ENCODE peak calls at places on chromosomes 7 and 10, in eight cellular contexts. Z, P, D, Q, V, M, U and E are unnamed samples.

GRCh38 chr10:36171546-36171945 is 529.5 kb upstream of the FZD8 start:
- DNase-seq in D (peak; percentile 13), Z (no peak), V (no peak), M (no peak), Q (no peak), P (no peak), U (no peak), E (peak; percentile 21)

GRCh38 chr10:49272251-49273081 is 26.5 kb upstream of the C10orf71 start:
- DNase-seq in Q (no peak), Z (peak; percentile 78), U (no peak), V (no peak), D (no peak), P (no peak), M (peak; percentile 29), E (no peak)

GRCh38 chr7:74587435-74588126 is 69.9 kb upstream of the GTF2I start:
- DNase-seq in Z (peak; percentile 89), V (peak; percentile 77), M (peak; percentile 92), P (peak; percentile 37), Q (peak; percentile 82), D (peak; percentile 93), U (peak; percentile 91), E (peak; percentile 94)

GRCh38 chr7:94115316-94115715 is 111.2 kb upstream of the BET1 start:
- DNase-seq in D (no peak), P (no peak), U (no peak), V (no peak), Q (no peak), Z (no peak), M (peak; percentile 32), E (peak; percentile 55)

GRCh38 chr10:50629495-50630122 is 5.9 kb upstream of the SGMS1 start:
- DNase-seq in M (no peak), D (no peak), Q (no peak), Z (no peak), V (no peak), P (no peak), U (no peak), E (no peak)

GRCh38 chr10:76576276-76576962 is 1061.2 kb downstream of the KCNMA1 start:
- DNase-seq in V (no peak), U (no peak), M (peak; percentile 60), P (peak; percentile 65), Q (no peak), D (no peak), Z (peak; percentile 27), E (peak; percentile 26)

GRCh38 chr7:102991077-102991539 is 78.3 kb downstream of the LRRC17 start:
- DNase-seq in Z (no peak), V (no peak), P (no peak), Q (no peak), U (no peak), D (no peak), M (no peak), E (peak; percentile 28)

GRCh38 chr10:94902570-94902969 is 35.9 kb upstream of the CYP2C9 start:
- DNase-seq in M (no peak), U (no peak), D (no peak), Z (no peak), V (no peak), Q (no peak), P (no peak), E (no peak)

GRCh38 chr7:114264029-114264428 is 150.6 kb upstream of the FOXP2 start:
- DNase-seq in M (no peak), D (no peak), Z (no peak), Q (no peak), P (no peak), U (no peak), V (no peak), E (no peak)

GRCh38 chr10:329361-330099 is 194.3 kb downstream of the ZMYND11 start:
- DNase-seq in Q (peak; percentile 88), P (peak; percentile 86), Z (peak; percentile 71), D (peak; percentile 11), M (peak; percentile 96), V (peak; percentile 88), U (peak; percentile 85), E (peak; percentile 94)

GRCh38 chr10:125158528-125159485 is 1.6 kb downstream of the CTBP2 start:
- DNase-seq in D (peak; percentile 64), P (no peak), U (peak; percentile 68), M (no peak), V (peak; percentile 74), Z (peak; percentile 72), Q (peak; percentile 82), E (peak; percentile 55)

GRCh38 chr10:131019696-131020095 is 291.8 kb downstream of the TCERG1L start:
- DNase-seq in V (no peak), P (no peak), M (no peak), U (no peak), Z (no peak), D (no peak), Q (no peak), E (no peak)

GRCh38 chr7:45701701-45702460 is 127.7 kb downstream of the ADCY1 start:
- DNase-seq in V (no peak), Q (peak; percentile 5), P (no peak), Z (no peak), U (no peak), M (no peak), D (no peak), E (no peak)

GRCh38 chr7:22565315-22565811 is 65.4 kb upstream of the STEAP1B start:
- DNase-seq in Q (no peak), Z (no peak), U (no peak), D (peak; percentile 23), V (no peak), P (peak; percentile 57), M (peak; percentile 45), E (peak; percentile 56)

GRCh38 chr10:61786728-61787127 is 114.8 kb upstream of the ARID5B start:
- DNase-seq in U (peak; percentile 24), M (peak; percentile 73), Z (no peak), P (peak; percentile 42), Q (no peak), D (no peak), V (no peak), E (peak; percentile 73)

GRCh38 chr10:43861966-43862751 is 213.5 kb upstream of the ZNF32 start:
- DNase-seq in Z (no peak), Q (no peak), U (no peak), D (no peak), V (no peak), P (peak; percentile 97), M (peak; percentile 74), E (peak; percentile 93)

GRCh38 chr7:101779267-101779666 is 38.2 kb upstream of the CUX1 start:
- DNase-seq in P (no peak), D (no peak), M (no peak), U (no peak), V (no peak), Z (no peak), Q (no peak), E (no peak)

GRCh38 chr10:84574101-84574500 is 245.7 kb downstream of the CCSER2 start:
- DNase-seq in D (no peak), Z (no peak), P (no peak), Q (no peak), U (no peak), M (peak; percentile 18), V (no peak), E (no peak)
- TF ChIP-seq CTCF in D (no peak), Z (no peak), P (peak; percentile 1), Q (no peak), U (no peak), M (peak; percentile 11), V (no peak), E (peak; percentile 7)

DNA sequence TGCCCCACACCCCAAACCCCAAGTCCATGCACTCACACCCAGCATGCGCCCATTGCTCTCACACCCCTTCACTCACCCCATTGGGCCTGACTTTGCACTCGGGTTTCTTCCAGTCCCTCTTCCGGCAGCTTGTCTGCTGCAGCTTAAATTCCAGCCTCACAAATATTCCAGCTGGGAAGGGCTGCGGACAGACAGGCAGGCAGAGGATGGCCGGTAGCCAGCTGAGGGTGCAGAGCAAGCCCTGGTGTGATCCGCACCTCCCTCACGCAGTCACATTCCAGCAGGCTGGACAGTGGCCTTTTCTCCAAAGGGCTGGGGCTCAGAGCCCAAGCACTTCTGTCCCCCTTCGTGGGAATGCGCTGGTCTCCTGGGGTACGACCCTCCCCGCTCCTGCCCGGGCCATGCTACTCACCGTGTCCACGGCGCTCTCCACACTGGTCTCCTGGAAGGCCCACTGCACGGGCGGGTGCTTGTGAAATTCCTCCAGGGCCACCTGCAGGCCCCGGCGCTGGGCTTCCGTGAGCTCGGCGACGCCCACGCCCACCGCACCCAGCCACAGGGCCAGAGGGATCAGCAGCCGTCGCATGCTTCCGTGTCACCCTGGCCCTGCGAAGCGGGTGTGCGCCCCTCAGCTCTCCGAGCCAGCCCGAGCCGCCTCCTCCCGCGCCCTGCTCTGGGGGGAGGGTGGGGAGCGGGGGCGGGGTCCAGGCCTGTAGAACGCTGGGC is 1.2 kb downstream of the RARRES2 start:
- DNase-seq in V (peak; percentile 76), D (peak; percentile 59), Q (peak; percentile 79), P (no peak), U (peak; percentile 72), M (no peak), Z (peak; percentile 62), E (peak; percentile 66)
- H3K4me3 ChIP-seq in V (peak overlapping the region; percentile 52), D (no peak overlapping the region), Q (peak overlapping the region; percentile 24), P (no peak overlapping the region), U (peak overlapping the region; percentile 84), M (no peak overlapping the region), Z (peak overlapping the region; percentile 53), E (peak overlapping the region; percentile 64)

GRCh38 chr7:30713397-30713796 is 31.1 kb upstream of the CRHR2 start:
- DNase-seq in D (no peak), Z (no peak), U (no peak), Q (no peak), P (no peak), V (no peak), M (no peak), E (peak; percentile 29)

GRCh38 chr7:30722671-30723070 is 29.3 kb upstream of the INMT start:
- DNase-seq in M (no peak), Z (no peak), P (no peak), V (no peak), Q (no peak), D (no peak), U (no peak), E (no peak)

GRCh38 chr7:30721211-30721610 is 30.7 kb upstream of the INMT start:
- DNase-seq in U (no peak), Q (no peak), Z (no peak), D (no peak), M (no peak), P (no peak), V (no peak), E (no peak)

DNA sequence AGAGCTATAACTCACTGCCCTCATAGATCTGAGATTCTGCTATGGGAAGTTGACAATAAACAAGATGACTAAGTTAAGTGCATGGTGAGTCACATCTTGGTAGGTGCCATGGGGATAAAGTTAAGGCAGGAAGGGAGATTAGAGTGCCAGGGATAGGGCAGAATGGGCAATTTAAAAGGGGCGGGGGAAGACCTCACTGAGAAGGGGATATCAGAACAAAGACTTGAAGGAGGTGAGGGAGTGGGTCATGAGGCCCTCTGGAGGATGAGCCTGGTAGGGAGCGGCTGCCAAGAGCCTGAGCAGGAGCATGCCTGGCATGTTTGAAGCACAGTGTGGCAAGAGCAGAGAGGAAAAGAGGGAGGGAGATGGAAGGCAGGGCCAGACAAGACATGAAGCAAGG is 34.8 kb upstream of the INMT start:
- DNase-seq in V (no peak), D (no peak), U (no peak), Q (no peak), P (no peak), M (no peak), Z (no peak), E (peak; percentile 8)
- TF ChIP-seq CTCF in V (no peak), D (no peak), U (no peak), Q (no peak), P (no peak), M (no peak), Z (no peak), E (no peak)

DNA sequence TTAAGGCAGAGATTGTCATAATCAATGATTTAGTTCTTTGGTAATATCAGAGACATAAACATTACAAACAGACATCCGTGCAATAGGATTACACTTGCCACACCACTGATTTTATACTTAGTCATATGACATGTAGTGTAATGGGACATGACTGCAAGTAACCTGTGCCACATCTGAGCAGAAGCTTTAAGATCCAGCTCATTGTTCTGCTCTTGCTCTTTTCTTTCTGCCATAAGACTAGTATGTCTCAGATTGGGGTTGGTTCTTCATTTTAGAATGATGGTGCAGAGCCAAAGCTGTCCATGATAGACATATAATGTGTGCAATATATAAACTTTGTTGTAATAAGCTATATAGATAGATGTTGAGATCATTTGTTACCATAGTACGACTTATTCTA is 119.7 kb upstream of the SEMA3A start:
- DNase-seq in M (no peak), D (no peak), Q (no peak), P (no peak), V (no peak), U (no peak), Z (no peak), E (no peak)
- H3K4me3 ChIP-seq in M (no peak overlapping the region), D (no peak overlapping the region), Q (no peak overlapping the region), P (no peak overlapping the region), V (no peak overlapping the region), U (no peak overlapping the region), Z (no peak overlapping the region), E (no peak overlapping the region)